ENCODE peak calls at places on chromosomes 7 and 10, in eight cellular contexts. H is astrocyte of the spinal cord, V is transverse colon, I is cardiac muscle cell, C is choroid plexus epithelial cell, K is fibroblast of pulmonary artery, R is tibial artery, U is spleen. X is an unnamed sample.

GRCh38 chr7:79454325-79454960 is 976 bp upstream of the MAGI2 start:
- DNase-seq in H (no peak), V (peak), I (peak), C (peak), K (peak), R (peak), U (peak), X (peak)

GRCh38 chr7:34036972-34037792 is 131.8 kb downstream of the BMPER start:
- DNase-seq in H (no peak), V (no peak), I (no peak), C (no peak), K (no peak), R (no peak), U (no peak), X (no peak)

GRCh38 chr7:87300756-87301155 is 44.7 kb upstream of the CROT start:
- DNase-seq in H (no peak), V (no peak), I (no peak), C (no peak), K (no peak), R (no peak), U (no peak), X (no peak)

GRCh38 chr10:310976-311639 is 175.9 kb downstream of the ZMYND11 start:
- DNase-seq in H (peak), V (no peak), I (peak), C (peak), K (no peak), R (no peak), U (peak), X (peak)

GRCh38 chr7:121605297-121605640 is 209.2 kb upstream of the FAM3C start:
- DNase-seq in H (peak), V (no peak), I (peak), C (peak), K (peak), R (no peak), U (no peak), X (peak)

GRCh38 chr7:13848576-13849527 is 140.6 kb downstream of the ETV1 start:
- DNase-seq in H (no peak), V (no peak), I (peak), C (no peak), K (peak), R (no peak), U (no peak), X (peak)

GRCh38 chr7:32539917-32540544 is 44.7 kb downstream of the AVL9 start:
- DNase-seq in H (no peak), V (no peak), I (peak), C (no peak), K (no peak), R (no peak), U (no peak), X (no peak)

GRCh38 chr7:33109758-33110238 is 594 bp upstream of the RP9 start:
- DNase-seq in H (no peak), V (no peak), I (peak), C (peak), K (no peak), R (no peak), U (no peak), X (peak)

GRCh38 chr10:29828440-29828894 is 193.7 kb upstream of the SVIL start:
- DNase-seq in H (no peak), V (no peak), I (peak), C (peak), K (peak), R (no peak), U (no peak), X (no peak)

GRCh38 chr7:81030472-81030871 is 111.6 kb upstream of the SEMA3C start:
- DNase-seq in H (no peak), V (no peak), I (no peak), C (no peak), K (no peak), R (no peak), U (no peak), X (no peak)

GRCh38 chr7:49297958-49298357 is 373.6 kb downstream of the CDC14C start:
- DNase-seq in H (no peak), V (no peak), I (no peak), C (no peak), K (no peak), R (no peak), U (no peak), X (no peak)

GRCh38 chr10:63267414-63268138 is 134.4 kb downstream of the NRBF2 start:
- DNase-seq in H (peak), V (no peak), I (peak), C (peak), K (peak), R (no peak), U (no peak), X (peak)

GRCh38 chr7:151697942-151698341 is 178.2 kb upstream of the RHEB start:
- DNase-seq in H (no peak), V (no peak), I (no peak), C (no peak), K (no peak), R (no peak), U (no peak), X (no peak)

GRCh38 chr7:151695856-151696555 is 176.3 kb upstream of the RHEB start:
- DNase-seq in H (no peak), V (no peak), I (no peak), C (no peak), K (no peak), R (no peak), U (no peak), X (no peak)

GRCh38 chr7:151697515-151697895 is 177.8 kb upstream of the RHEB start:
- DNase-seq in H (no peak), V (no peak), I (no peak), C (no peak), K (no peak), R (no peak), U (no peak), X (no peak)

GRCh38 chr7:151694828-151695580 is 175.3 kb upstream of the RHEB start:
- DNase-seq in H (no peak), V (no peak), I (no peak), C (no peak), K (no peak), R (peak), U (peak), X (no peak)

DNA sequence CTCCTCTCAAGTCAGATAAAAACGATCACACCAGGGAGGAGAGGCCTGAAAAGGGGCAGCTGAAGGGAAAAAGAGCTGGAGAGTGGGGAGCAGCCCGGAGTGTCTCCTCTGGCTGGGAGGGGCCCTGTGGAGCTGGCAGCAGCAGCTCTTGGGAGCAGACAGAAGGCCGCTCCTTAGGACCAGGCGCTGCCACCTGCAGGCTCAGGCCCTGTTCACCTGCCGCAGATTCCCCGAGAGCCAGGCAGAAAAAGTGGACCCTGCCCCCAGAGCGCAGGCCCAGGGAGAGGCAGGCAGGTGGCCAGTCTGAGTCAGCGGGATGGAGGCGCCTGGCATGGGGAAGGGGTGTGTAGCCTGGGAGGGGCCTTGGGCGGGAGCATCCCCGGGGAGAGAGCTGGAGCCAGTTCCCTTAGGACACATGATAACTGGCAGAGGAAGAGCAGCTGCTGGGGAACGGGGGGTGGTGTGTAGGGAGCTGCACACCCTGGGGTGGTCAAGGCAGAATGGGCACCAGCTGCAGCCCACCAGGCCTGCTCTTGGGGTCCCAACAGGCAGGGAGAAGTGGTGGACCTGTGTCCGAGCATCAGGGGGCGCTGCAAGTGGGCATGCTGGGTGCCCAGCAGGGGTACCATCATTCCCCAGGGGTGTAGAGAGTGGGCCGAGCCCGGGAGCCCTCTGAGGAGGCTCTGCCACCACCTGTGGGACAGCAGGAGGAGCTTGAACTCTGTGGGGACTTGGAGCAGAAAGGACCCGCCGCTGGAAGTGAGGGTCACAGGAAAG is 177.2 kb upstream of the RHEB start:
- DNase-seq in H (no peak), V (peak), I (no peak), C (no peak), K (no peak), R (no peak), U (no peak), X (no peak)
- TF ChIP-seq CTCF in H (peak), V (peak), I (no peak), C (no peak), K (no peak), R (no peak), U (no peak), X (no peak)

GRCh38 chr10:101772017-101772894 is 3.7 kb downstream of the FGF8 start:
- DNase-seq in H (no peak), V (no peak), I (no peak), C (no peak), K (no peak), R (no peak), U (peak), X (no peak)

GRCh38 chr10:101774589-101775272 is 1.2 kb downstream of the FGF8 start:
- DNase-seq in H (no peak), V (no peak), I (no peak), C (no peak), K (no peak), R (no peak), U (no peak), X (no peak)

GRCh38 chr10:101775273-101776131 is at the start of gene FGF8:
- DNase-seq in H (no peak), V (no peak), I (no peak), C (no peak), K (no peak), R (no peak), U (no peak), X (no peak)

GRCh38 chr10:101772895-101773761 is 2.8 kb downstream of the FGF8 start:
- DNase-seq in H (no peak), V (no peak), I (no peak), C (no peak), K (no peak), R (no peak), U (no peak), X (no peak)

DNA sequence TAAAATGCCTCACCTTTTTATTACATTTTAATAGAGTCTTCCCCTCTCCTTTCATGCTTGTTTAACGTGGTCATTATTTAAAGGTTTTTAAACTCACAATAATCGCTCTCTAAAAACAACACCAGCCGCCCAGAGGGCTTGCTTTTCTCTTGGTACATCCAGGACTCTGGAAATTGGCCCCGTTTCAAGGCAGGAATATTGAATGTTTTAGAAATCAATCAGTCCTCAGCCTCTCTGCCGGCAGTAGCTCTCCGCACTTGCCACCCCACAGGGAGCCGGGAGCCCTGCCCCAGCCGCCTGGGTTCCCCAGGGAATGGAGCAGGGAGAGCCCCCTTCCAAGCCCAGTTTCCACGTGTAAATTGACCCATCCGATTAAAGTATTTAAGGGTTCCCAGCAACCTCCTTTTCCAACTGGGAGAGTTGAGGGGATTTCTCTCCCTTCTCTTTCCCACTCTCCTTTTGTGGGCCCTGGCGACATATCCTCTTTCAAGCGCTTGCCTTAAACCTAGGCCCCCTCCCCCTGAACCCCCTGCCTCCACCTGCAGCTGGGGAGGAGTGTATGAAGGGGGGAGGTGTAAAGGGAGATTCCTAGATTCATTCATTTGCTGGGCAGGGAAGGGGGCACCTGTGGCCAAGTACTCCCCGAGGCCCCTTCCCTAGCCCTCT is 1.9 kb downstream of the FGF8 start:
- DNase-seq in H (no peak), V (no peak), I (no peak), C (no peak), K (no peak), R (no peak), U (no peak), X (no peak)
- H3K4me3 ChIP-seq in H (no peak), V (no peak), I (no peak), C (no peak), K (no peak), R (no peak), U (no peak), X (no peak)

GRCh38 chr10:22856444-22857074 is 71.3 kb upstream of the ARMC3 start:
- DNase-seq in H (no peak), V (no peak), I (no peak), C (no peak), K (no peak), R (no peak), U (no peak), X (no peak)

GRCh38 chr10:22852712-22853353 is 75.0 kb upstream of the ARMC3 start:
- DNase-seq in H (no peak), V (no peak), I (no peak), C (no peak), K (no peak), R (no peak), U (no peak), X (no peak)

GRCh38 chr10:22853906-22854447 is 73.9 kb upstream of the ARMC3 start:
- DNase-seq in H (peak), V (no peak), I (peak), C (peak), K (no peak), R (no peak), U (no peak), X (no peak)

GRCh38 chr10:22851865-22852239 is 76.0 kb upstream of the ARMC3 start:
- DNase-seq in H (no peak), V (no peak), I (no peak), C (peak), K (no peak), R (no peak), U (no peak), X (no peak)

GRCh38 chr10:22854935-22855421 is 72.9 kb upstream of the ARMC3 start:
- DNase-seq in H (no peak), V (no peak), I (peak), C (peak), K (peak), R (no peak), U (no peak), X (no peak)
- TF ChIP-seq CTCF in H (no peak), V (no peak), I (peak), C (peak), K (peak), R (peak), U (no peak), X (no peak)

GRCh38 chr7:35793225-35793579 is 7.7 kb upstream of the SEPTIN7 start:
- DNase-seq in H (no peak), V (no peak), I (peak), C (peak), K (peak), R (no peak), U (no peak), X (no peak)
- H3K4me3 ChIP-seq in H (no peak), V (no peak), I (no peak), C (no peak), K (peak), R (no peak), U (no peak), X (no peak)

GRCh38 chr10:110425684-110426293 is 71.9 kb upstream of the DUSP5 start:
- DNase-seq in H (peak), V (no peak), I (peak), C (peak), K (peak), R (no peak), U (no peak), X (peak)
- TF ChIP-seq CTCF in H (no peak), V (no peak), I (no peak), C (no peak), K (no peak), R (no peak), U (no peak), X (no peak)

GRCh38 chr7:110388451-110388850 is 702.5 kb upstream of the LRRN3 start:
- DNase-seq in H (no peak), V (no peak), I (no peak), C (no peak), K (no peak), R (no peak), U (no peak), X (no peak)
- H3K4me3 ChIP-seq in H (no peak), V (no peak), I (no peak), C (no peak), K (no peak), R (no peak), U (no peak), X (no peak)

GRCh38 chr10:127678091-127678490 is 58.9 kb upstream of the FOXI2 start:
- DNase-seq in H (no peak), V (no peak), I (no peak), C (no peak), K (no peak), R (no peak), U (no peak), X (no peak)

DNA sequence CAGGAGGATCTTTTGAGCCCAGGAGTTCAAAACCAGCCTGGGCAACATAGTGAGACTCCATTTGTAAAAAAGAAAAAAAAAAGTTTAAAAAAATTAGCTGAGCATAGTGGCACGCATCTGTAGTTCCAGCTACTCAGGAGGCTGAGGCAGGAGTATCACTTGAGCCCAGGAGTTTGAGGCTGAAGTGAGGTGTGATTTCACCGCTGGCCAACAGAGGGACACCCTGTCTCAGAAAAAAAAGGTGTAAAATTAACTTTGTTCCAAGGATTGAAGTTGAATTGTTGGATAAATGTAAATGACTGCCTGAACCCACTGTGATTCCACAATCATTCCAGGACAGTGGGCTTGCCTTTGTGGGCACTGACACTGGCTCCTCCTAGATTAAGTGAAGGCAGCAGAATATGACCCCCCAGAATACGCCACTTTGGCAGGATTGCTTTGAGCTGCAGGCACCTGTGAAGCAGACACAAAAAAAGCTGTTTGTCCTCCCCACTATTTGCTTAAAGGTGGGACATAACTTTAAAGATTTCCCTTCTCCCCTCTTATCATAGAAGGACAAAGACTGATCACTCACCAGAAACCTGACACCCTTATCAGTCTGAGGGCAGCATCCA is 57.2 kb upstream of the FOXI2 start:
- DNase-seq in H (no peak), V (no peak), I (no peak), C (peak), K (no peak), R (no peak), U (no peak), X (no peak)
- TF ChIP-seq CTCF in H (peak), V (no peak), I (peak), C (peak), K (no peak), R (no peak), U (no peak), X (peak)

GRCh38 chr7:135272303-135272702 is 38.7 kb downstream of the STRA8 start:
- DNase-seq in H (no peak), V (no peak), I (no peak), C (no peak), K (no peak), R (no peak), U (no peak), X (no peak)
- H3K4me3 ChIP-seq in H (no peak), V (no peak), I (no peak), C (no peak), K (no peak), R (no peak), U (no peak), X (no peak)